ENCODE peak calls at places on chromosomes 5 and 9, in six cellular contexts. One of them, this sample, is unnamed.

GRCh38 chr5:74798977-74799911 is 32.2 kb downstream of the NSA2 start:
- DNase-seq in KG1: no peak
- DNase-seq in brain microvascular endothelial cell: no peak
- DNase-seq in T-cell: no peak
- DNase-seq in activated CD8-positive, alpha-beta T cell treated with anti-CD3 and anti-CD28 coated beads for 36 hours: no peak
- DNase-seq in activated CD4-positive, alpha-beta T cell treated with anti-CD3 and anti-CD28 coated beads for 4 hours: no peak
- DNase-seq in this sample: no peak

GRCh38 chr5:36403601-36404311 is 102.1 kb upstream of the RANBP3L start:
- DNase-seq in KG1: peak; percentile 39
- DNase-seq in T-cell: no peak
- DNase-seq in activated CD8-positive, alpha-beta T cell treated with anti-CD3 and anti-CD28 coated beads for 36 hours: no peak
- DNase-seq in activated CD4-positive, alpha-beta T cell treated with anti-CD3 and anti-CD28 coated beads for 4 hours: no peak
- DNase-seq in brain microvascular endothelial cell: peak; percentile 76
- DNase-seq in this sample: no peak

GRCh38 chr5:87826507-87826906 is 413.8 kb upstream of the CCNH start:
- DNase-seq in T-cell: no peak
- DNase-seq in activated CD8-positive, alpha-beta T cell treated with anti-CD3 and anti-CD28 coated beads for 36 hours: no peak
- DNase-seq in brain microvascular endothelial cell: no peak
- DNase-seq in KG1: no peak
- DNase-seq in activated CD4-positive, alpha-beta T cell treated with anti-CD3 and anti-CD28 coated beads for 4 hours: no peak
- DNase-seq in this sample: no peak

GRCh38 chr5:42994285-42995151 is 45.6 kb downstream of the ANXA2R start:
- DNase-seq in activated CD8-positive, alpha-beta T cell treated with anti-CD3 and anti-CD28 coated beads for 36 hours: peak; percentile 94
- DNase-seq in brain microvascular endothelial cell: peak; percentile 92
- DNase-seq in activated CD4-positive, alpha-beta T cell treated with anti-CD3 and anti-CD28 coated beads for 4 hours: peak; percentile 81
- DNase-seq in T-cell: peak; percentile 85
- DNase-seq in KG1: no peak
- DNase-seq in this sample: peak; percentile 55

GRCh38 chr9:117494401-117495130 is 79.7 kb upstream of the ASTN2 start:
- DNase-seq in KG1: no peak
- DNase-seq in T-cell: no peak
- DNase-seq in activated CD4-positive, alpha-beta T cell treated with anti-CD3 and anti-CD28 coated beads for 4 hours: no peak
- DNase-seq in activated CD8-positive, alpha-beta T cell treated with anti-CD3 and anti-CD28 coated beads for 36 hours: no peak
- DNase-seq in brain microvascular endothelial cell: no peak
- DNase-seq in this sample: no peak

GRCh38 chr9:135249191-135249590 is 161.7 kb downstream of the OLFM1 start:
- DNase-seq in T-cell: no peak
- DNase-seq in KG1: no peak
- DNase-seq in brain microvascular endothelial cell: no peak
- DNase-seq in activated CD8-positive, alpha-beta T cell treated with anti-CD3 and anti-CD28 coated beads for 36 hours: no peak
- DNase-seq in activated CD4-positive, alpha-beta T cell treated with anti-CD3 and anti-CD28 coated beads for 4 hours: no peak
- DNase-seq in this sample: no peak

GRCh38 chr5:73417307-73418035 is 31.1 kb downstream of the FOXD1 start:
- DNase-seq in activated CD4-positive, alpha-beta T cell treated with anti-CD3 and anti-CD28 coated beads for 4 hours: no peak
- DNase-seq in activated CD8-positive, alpha-beta T cell treated with anti-CD3 and anti-CD28 coated beads for 36 hours: no peak
- DNase-seq in brain microvascular endothelial cell: peak; percentile 58
- DNase-seq in KG1: no peak
- DNase-seq in T-cell: no peak
- DNase-seq in this sample: no peak

GRCh38 chr5:122156724-122157325 is 27.5 kb downstream of the ZNF474 start:
- DNase-seq in T-cell: no peak
- DNase-seq in brain microvascular endothelial cell: peak; percentile 72
- DNase-seq in activated CD4-positive, alpha-beta T cell treated with anti-CD3 and anti-CD28 coated beads for 4 hours: no peak
- DNase-seq in KG1: no peak
- DNase-seq in activated CD8-positive, alpha-beta T cell treated with anti-CD3 and anti-CD28 coated beads for 36 hours: no peak
- DNase-seq in this sample: no peak

GRCh38 chr5:31798168-31798567 is 159.2 kb downstream of the PDZD2 start:
- DNase-seq in brain microvascular endothelial cell: no peak
- DNase-seq in T-cell: no peak
- DNase-seq in activated CD4-positive, alpha-beta T cell treated with anti-CD3 and anti-CD28 coated beads for 4 hours: no peak
- DNase-seq in activated CD8-positive, alpha-beta T cell treated with anti-CD3 and anti-CD28 coated beads for 36 hours: no peak
- DNase-seq in KG1: no peak
- DNase-seq in this sample: no peak

GRCh38 chr9:133359420-133360175 is 3.2 kb downstream of the SURF2 start:
- DNase-seq in activated CD8-positive, alpha-beta T cell treated with anti-CD3 and anti-CD28 coated beads for 36 hours: peak; percentile 52
- DNase-seq in activated CD4-positive, alpha-beta T cell treated with anti-CD3 and anti-CD28 coated beads for 4 hours: no peak
- DNase-seq in brain microvascular endothelial cell: no peak
- DNase-seq in KG1: no peak
- DNase-seq in T-cell: no peak
- DNase-seq in this sample: no peak

GRCh38 chr5:108148715-108149139 is 233.2 kb downstream of the FBXL17 start:
- DNase-seq in KG1: no peak
- DNase-seq in activated CD8-positive, alpha-beta T cell treated with anti-CD3 and anti-CD28 coated beads for 36 hours: no peak
- DNase-seq in brain microvascular endothelial cell: peak; percentile 32
- DNase-seq in T-cell: no peak
- DNase-seq in activated CD4-positive, alpha-beta T cell treated with anti-CD3 and anti-CD28 coated beads for 4 hours: no peak
- DNase-seq in this sample: no peak

GRCh38 chr9:13049223-13049622 is 230.3 kb downstream of the MPDZ start:
- DNase-seq in activated CD4-positive, alpha-beta T cell treated with anti-CD3 and anti-CD28 coated beads for 4 hours: no peak
- DNase-seq in KG1: no peak
- DNase-seq in brain microvascular endothelial cell: no peak
- DNase-seq in T-cell: no peak
- DNase-seq in activated CD8-positive, alpha-beta T cell treated with anti-CD3 and anti-CD28 coated beads for 36 hours: no peak
- DNase-seq in this sample: no peak

GRCh38 chr9:97570899-97571298 is 62.3 kb downstream of the TSTD2 start:
- DNase-seq in KG1: no peak
- DNase-seq in T-cell: no peak
- DNase-seq in activated CD4-positive, alpha-beta T cell treated with anti-CD3 and anti-CD28 coated beads for 4 hours: no peak
- DNase-seq in brain microvascular endothelial cell: no peak
- DNase-seq in activated CD8-positive, alpha-beta T cell treated with anti-CD3 and anti-CD28 coated beads for 36 hours: no peak
- DNase-seq in this sample: no peak

GRCh38 chr9:13755551-13755950 is 476.1 kb upstream of the MPDZ start:
- DNase-seq in activated CD4-positive, alpha-beta T cell treated with anti-CD3 and anti-CD28 coated beads for 4 hours: no peak
- DNase-seq in KG1: no peak
- DNase-seq in brain microvascular endothelial cell: no peak
- DNase-seq in T-cell: no peak
- DNase-seq in activated CD8-positive, alpha-beta T cell treated with anti-CD3 and anti-CD28 coated beads for 36 hours: no peak
- DNase-seq in this sample: no peak

GRCh38 chr9:130997925-130998595 is 10.9 kb upstream of the LAMC3 start:
- DNase-seq in KG1: peak; percentile 7
- DNase-seq in activated CD8-positive, alpha-beta T cell treated with anti-CD3 and anti-CD28 coated beads for 36 hours: peak; percentile 75
- DNase-seq in activated CD4-positive, alpha-beta T cell treated with anti-CD3 and anti-CD28 coated beads for 4 hours: no peak
- DNase-seq in brain microvascular endothelial cell: peak; percentile 54
- DNase-seq in T-cell: no peak
- DNase-seq in this sample: peak; percentile 36

GRCh38 chr9:115923410-115923809 is 230.2 kb upstream of the PAPPA start:
- DNase-seq in KG1: no peak
- DNase-seq in brain microvascular endothelial cell: no peak
- DNase-seq in T-cell: no peak
- DNase-seq in activated CD8-positive, alpha-beta T cell treated with anti-CD3 and anti-CD28 coated beads for 36 hours: no peak
- DNase-seq in activated CD4-positive, alpha-beta T cell treated with anti-CD3 and anti-CD28 coated beads for 4 hours: no peak
- DNase-seq in this sample: no peak

GRCh38 chr9:90099262-90099982 is 494.6 kb downstream of the GADD45G start:
- DNase-seq in KG1: peak; percentile 51
- DNase-seq in activated CD4-positive, alpha-beta T cell treated with anti-CD3 and anti-CD28 coated beads for 4 hours: no peak
- DNase-seq in T-cell: no peak
- DNase-seq in brain microvascular endothelial cell: peak; percentile 22
- DNase-seq in activated CD8-positive, alpha-beta T cell treated with anti-CD3 and anti-CD28 coated beads for 36 hours: peak; percentile 15
- DNase-seq in this sample: no peak

GRCh38 chr9:88011005-88011766 is 36.9 kb upstream of the CDK20 start:
- DNase-seq in brain microvascular endothelial cell: no peak
- DNase-seq in T-cell: no peak
- DNase-seq in activated CD8-positive, alpha-beta T cell treated with anti-CD3 and anti-CD28 coated beads for 36 hours: no peak
- DNase-seq in KG1: no peak
- DNase-seq in activated CD4-positive, alpha-beta T cell treated with anti-CD3 and anti-CD28 coated beads for 4 hours: no peak
- DNase-seq in this sample: no peak

GRCh38 chr5:175542232-175542965 is 64.0 kb downstream of the SFXN1 start:
- DNase-seq in brain microvascular endothelial cell: peak; percentile 17
- DNase-seq in T-cell: no peak
- DNase-seq in KG1: no peak
- DNase-seq in activated CD8-positive, alpha-beta T cell treated with anti-CD3 and anti-CD28 coated beads for 36 hours: peak; percentile 72
- DNase-seq in activated CD4-positive, alpha-beta T cell treated with anti-CD3 and anti-CD28 coated beads for 4 hours: no peak
- DNase-seq in this sample: no peak

GRCh38 chr9:87793292-87793691 is 67.4 kb downstream of the CTSL start:
- DNase-seq in activated CD8-positive, alpha-beta T cell treated with anti-CD3 and anti-CD28 coated beads for 36 hours: no peak
- DNase-seq in T-cell: no peak
- DNase-seq in brain microvascular endothelial cell: peak; percentile 44
- DNase-seq in activated CD4-positive, alpha-beta T cell treated with anti-CD3 and anti-CD28 coated beads for 4 hours: no peak
- DNase-seq in KG1: no peak
- DNase-seq in this sample: no peak

This sample was measured in CMK.